ENCODE peak calls at places on chromosomes 12 and 14, in four cellular contexts. One of them, this sample, is unnamed.

GRCh38 chr14:24422261-24422660 is 7.2 kb downstream of the CBLN3 start:
- DNase-seq in CD8-positive, alpha-beta memory T cell: no peak
- DNase-seq in NCI-H345: no peak
- DNase-seq in tibial nerve: no peak
- DNase-seq in this sample: no peak

GRCh38 chr12:21913823-21914222 is 27.4 kb downstream of the ABCC9 start:
- DNase-seq in CD8-positive, alpha-beta memory T cell: no peak
- DNase-seq in NCI-H345: no peak
- DNase-seq in tibial nerve: no peak
- DNase-seq in this sample: no peak

GRCh38 chr12:131963381-131963780 is 13.6 kb downstream of the EP400 start:
- DNase-seq in CD8-positive, alpha-beta memory T cell: no peak
- DNase-seq in NCI-H345: no peak
- DNase-seq in tibial nerve: no peak
- DNase-seq in this sample: no peak

GRCh38 chr12:57215668-57216013 is 953 bp upstream of the NXPH4 start:
- DNase-seq in CD8-positive, alpha-beta memory T cell: peak
- DNase-seq in NCI-H345: peak
- DNase-seq in tibial nerve: no peak
- DNase-seq in this sample: no peak

GRCh38 chr12:90515199-90516175 is 439.5 kb downstream of the CCER1 start:
- DNase-seq in CD8-positive, alpha-beta memory T cell: no peak
- DNase-seq in NCI-H345: no peak
- DNase-seq in tibial nerve: no peak
- DNase-seq in this sample: no peak

GRCh38 chr12:122880668-122881067 is 15.3 kb downstream of the VPS37B start:
- DNase-seq in CD8-positive, alpha-beta memory T cell: no peak
- DNase-seq in NCI-H345: peak
- DNase-seq in tibial nerve: no peak
- DNase-seq in this sample: no peak

GRCh38 chr14:58501214-58501816 is 73.8 kb downstream of the KIAA0586 start:
- DNase-seq in CD8-positive, alpha-beta memory T cell: no peak
- DNase-seq in NCI-H345: peak
- DNase-seq in tibial nerve: no peak
- DNase-seq in this sample: peak

GRCh38 chr14:78104130-78104529 is 66.0 kb upstream of the NRXN3 start:
- DNase-seq in CD8-positive, alpha-beta memory T cell: no peak
- DNase-seq in NCI-H345: no peak
- DNase-seq in tibial nerve: no peak
- DNase-seq in this sample: no peak

GRCh38 chr12:57173089-57173488 is 25.7 kb upstream of the LRP1-AS start:
- DNase-seq in CD8-positive, alpha-beta memory T cell: no peak
- DNase-seq in NCI-H345: no peak
- DNase-seq in tibial nerve: no peak
- DNase-seq in this sample: no peak

GRCh38 chr14:52043690-52044089 is 25.2 kb downstream of the NID2 start:
- DNase-seq in CD8-positive, alpha-beta memory T cell: peak
- DNase-seq in NCI-H345: peak
- DNase-seq in tibial nerve: no peak
- DNase-seq in this sample: no peak

GRCh38 chr12:132071837-132072384 is 72.2 kb downstream of the DDX51 start:
- DNase-seq in CD8-positive, alpha-beta memory T cell: no peak
- DNase-seq in NCI-H345: no peak
- DNase-seq in tibial nerve: no peak
- DNase-seq in this sample: no peak

GRCh38 chr12:70840966-70841365 is 79.6 kb downstream of the PTPRR start:
- DNase-seq in CD8-positive, alpha-beta memory T cell: no peak
- DNase-seq in NCI-H345: no peak
- DNase-seq in tibial nerve: no peak
- DNase-seq in this sample: no peak

GRCh38 chr12:76186507-76186906 is 102.0 kb upstream of the NAP1L1 start:
- DNase-seq in CD8-positive, alpha-beta memory T cell: no peak
- DNase-seq in NCI-H345: no peak
- DNase-seq in tibial nerve: no peak
- DNase-seq in this sample: no peak

GRCh38 chr12:56267443-56268071 is 815 bp downstream of the COQ10A start:
- DNase-seq in CD8-positive, alpha-beta memory T cell: no peak
- DNase-seq in NCI-H345: no peak
- DNase-seq in tibial nerve: no peak
- DNase-seq in this sample: no peak

GRCh38 chr12:71135812-71136176 is 22.0 kb downstream of the TSPAN8 start:
- DNase-seq in CD8-positive, alpha-beta memory T cell: no peak
- DNase-seq in NCI-H345: no peak
- DNase-seq in tibial nerve: no peak
- DNase-seq in this sample: no peak

GRCh38 chr12:93868771-93869170 is 191.6 kb downstream of the CRADD start:
- DNase-seq in CD8-positive, alpha-beta memory T cell: no peak
- DNase-seq in NCI-H345: no peak
- DNase-seq in tibial nerve: no peak
- DNase-seq in this sample: no peak

GRCh38 chr12:113684053-113684907 is 212.6 kb upstream of the LHX5 start:
- DNase-seq in CD8-positive, alpha-beta memory T cell: no peak
- DNase-seq in NCI-H345: no peak
- DNase-seq in tibial nerve: no peak
- DNase-seq in this sample: no peak

GRCh38 chr12:127926004-127926403 is 341.0 kb upstream of the TMEM132C start:
- DNase-seq in CD8-positive, alpha-beta memory T cell: no peak
- DNase-seq in NCI-H345: no peak
- DNase-seq in tibial nerve: no peak
- DNase-seq in this sample: no peak

GRCh38 chr14:71497645-71498086 is 434.6 kb upstream of the RGS6 start:
- DNase-seq in CD8-positive, alpha-beta memory T cell: no peak
- DNase-seq in NCI-H345: peak
- DNase-seq in tibial nerve: no peak
- DNase-seq in this sample: no peak

GRCh38 chr14:100582496-100583165 is 4.6 kb downstream of the BEGAIN start:
- DNase-seq in CD8-positive, alpha-beta memory T cell: no peak
- DNase-seq in NCI-H345: no peak
- DNase-seq in tibial nerve: no peak
- DNase-seq in this sample: no peak

GRCh38 chr14:29548948-29549370 is 378.7 kb downstream of the PRKD1 start:
- DNase-seq in CD8-positive, alpha-beta memory T cell: no peak
- DNase-seq in NCI-H345: peak
- DNase-seq in tibial nerve: no peak
- DNase-seq in this sample: no peak

GRCh38 chr12:64522316-64522715 is 70.4 kb downstream of the TBK1 start:
- DNase-seq in CD8-positive, alpha-beta memory T cell: no peak
- DNase-seq in NCI-H345: peak
- DNase-seq in tibial nerve: no peak
- DNase-seq in this sample: no peak

GRCh38 chr12:127903146-127903545 is 363.8 kb upstream of the TMEM132C start:
- DNase-seq in CD8-positive, alpha-beta memory T cell: no peak
- DNase-seq in NCI-H345: no peak
- DNase-seq in tibial nerve: no peak
- DNase-seq in this sample: no peak

GRCh38 chr14:100405752-100406455 is 82.8 kb downstream of the SLC25A47 start:
- DNase-seq in CD8-positive, alpha-beta memory T cell: no peak
- DNase-seq in NCI-H345: no peak
- DNase-seq in tibial nerve: no peak
- DNase-seq in this sample: no peak

GRCh38 chr12:4210158-4210557 is 63.4 kb upstream of the CCND2 start:
- DNase-seq in CD8-positive, alpha-beta memory T cell: no peak
- DNase-seq in NCI-H345: no peak
- DNase-seq in tibial nerve: no peak
- DNase-seq in this sample: no peak

GRCh38 chr12:6941786-6942185 is 1.8 kb upstream of the RNU7-1 start:
- DNase-seq in CD8-positive, alpha-beta memory T cell: no peak
- DNase-seq in NCI-H345: no peak
- DNase-seq in tibial nerve: no peak
- DNase-seq in this sample: no peak

GRCh38 chr12:51122844-51123243 is 39.4 kb upstream of the CSRNP2 start:
- DNase-seq in CD8-positive, alpha-beta memory T cell: no peak
- DNase-seq in NCI-H345: no peak
- DNase-seq in tibial nerve: no peak
- DNase-seq in this sample: no peak

GRCh38 chr12:22310276-22310675 is 24.2 kb downstream of the ST8SIA1 start:
- DNase-seq in CD8-positive, alpha-beta memory T cell: no peak
- DNase-seq in NCI-H345: no peak
- DNase-seq in tibial nerve: no peak
- DNase-seq in this sample: no peak

GRCh38 chr14:60092516-60092915 is 793 bp downstream of the PCNX4 start:
- DNase-seq in CD8-positive, alpha-beta memory T cell: no peak
- DNase-seq in NCI-H345: peak
- DNase-seq in tibial nerve: no peak
- DNase-seq in this sample: no peak

This sample was measured in effector CD4-positive, alpha-beta T cell.